ENCODE peak calls at places on chromosomes 7 and 10, in seven cellular contexts. R is activated T-cell treated with anti-CD3 and anti-CD28 coated beads for 4 hours, F is HS-27A, E is hypothalamus, X is fibroblast of pulmonary artery, J is NCI-H510A treated with DMSO at 0.1 percent for 48 hours, K is ureter. I is an unnamed sample.

GRCh38 chr10:77350711-77351119 is 286.9 kb downstream of the KCNMA1 start:
- DNase-seq in R (no peak), F (peak), E (no peak), X (peak), J (no peak), K (no peak), I (no peak)

GRCh38 chr7:133235212-133235883 is 17.5 kb upstream of the EXOC4 start:
- DNase-seq in R (no peak), F (no peak), E (no peak), X (peak), J (no peak), K (no peak), I (no peak)

GRCh38 chr7:44279731-44280505 is 45.5 kb downstream of the CAMK2B start:
- DNase-seq in R (no peak), F (no peak), E (no peak), X (no peak), J (no peak), K (peak), I (no peak)

GRCh38 chr10:121131426-121132277 is 280.5 kb downstream of the WDR11 start:
- DNase-seq in R (no peak), F (no peak), E (no peak), X (no peak), J (no peak), K (no peak), I (no peak)

GRCh38 chr7:27920281-27920946 is 180.5 kb downstream of the TAX1BP1 start:
- DNase-seq in R (no peak), F (no peak), E (no peak), X (no peak), J (no peak), K (no peak), I (no peak)

GRCh38 chr7:136074840-136075239 is 97.7 kb upstream of the MTPN start:
- DNase-seq in R (no peak), F (no peak), E (no peak), X (peak), J (no peak), K (no peak), I (no peak)

GRCh38 chr10:6721964-6722615 is 142.0 kb upstream of the PRKCQ start:
- DNase-seq in R (no peak), F (no peak), E (no peak), X (peak), J (no peak), K (no peak), I (no peak)

GRCh38 chr7:27143022-27143949 is at the start of gene HOXA5:
- DNase-seq in R (no peak), F (peak), E (no peak), X (peak), J (peak), K (peak), I (no peak)

GRCh38 chr10:14106828-14107227 is 223.9 kb downstream of the FRMD4A start:
- DNase-seq in R (no peak), F (no peak), E (no peak), X (no peak), J (no peak), K (no peak), I (no peak)

GRCh38 chr7:108167460-108167859 is 37.3 kb upstream of the LAMB4 start:
- DNase-seq in R (no peak), F (no peak), E (no peak), X (peak), J (no peak), K (no peak), I (no peak)

GRCh38 chr7:105268056-105268455 is 120.7 kb downstream of the SRPK2 start:
- DNase-seq in R (no peak), F (no peak), E (no peak), X (peak), J (no peak), K (no peak), I (no peak)

GRCh38 chr7:121126801-121127534 is 138.5 kb downstream of the CPED1 start:
- DNase-seq in R (no peak), F (no peak), E (no peak), X (peak), J (no peak), K (no peak), I (no peak)

GRCh38 chr10:94006591-94007550 is 13.1 kb downstream of the PLCE1 start:
- DNase-seq in R (no peak), F (peak), E (no peak), X (peak), J (peak), K (peak), I (no peak)

GRCh38 chr7:106590209-106590816 is 70.6 kb downstream of the CCDC71L start:
- DNase-seq in R (no peak), F (no peak), E (no peak), X (peak), J (no peak), K (no peak), I (no peak)

GRCh38 chr7:77450613-77451012 is 34.5 kb upstream of the GSAP start:
- DNase-seq in R (no peak), F (no peak), E (no peak), X (no peak), J (no peak), K (no peak), I (peak)

GRCh38 chr10:123640016-123640535 is 26.1 kb upstream of the GPR26 start:
- DNase-seq in R (no peak), F (no peak), E (no peak), X (no peak), J (no peak), K (no peak), I (no peak)

GRCh38 chr7:128812514-128813168 is 17.6 kb upstream of the FLNC start:
- DNase-seq in R (no peak), F (no peak), E (no peak), X (peak), J (peak), K (no peak), I (no peak)

GRCh38 chr7:106614751-106615150 is 46.2 kb downstream of the CCDC71L start:
- DNase-seq in R (no peak), F (no peak), E (no peak), X (no peak), J (no peak), K (no peak), I (no peak)

GRCh38 chr10:128466831-128467371 is 340.7 kb upstream of the MKI67 start:
- DNase-seq in R (no peak), F (no peak), E (no peak), X (no peak), J (no peak), K (no peak), I (no peak)

GRCh38 chr10:124292911-124293640 is 125.6 kb downstream of the OAT start:
- DNase-seq in R (no peak), F (no peak), E (no peak), X (no peak), J (no peak), K (no peak), I (no peak)

GRCh38 chr10:88293651-88294230 is 289.4 kb downstream of the RNLS start:
- DNase-seq in R (no peak), F (no peak), E (no peak), X (no peak), J (no peak), K (no peak), I (no peak)

GRCh38 chr10:116538461-116538860 is 7.3 kb upstream of the PNLIP start:
- DNase-seq in R (no peak), F (no peak), E (no peak), X (no peak), J (no peak), K (no peak), I (no peak)

GRCh38 chr7:84237533-84238173 is 43.1 kb upstream of the SEMA3A start:
- DNase-seq in R (no peak), F (peak), E (no peak), X (peak), J (no peak), K (no peak), I (no peak)